ENCODE peak calls at places on chromosomes 3 and 15, in four cellular contexts. Y is Caco-2; H is activated naive CD4-positive, alpha-beta T cell; A is stimulated activated CD4-positive, alpha-beta T cell treated with anti-CD3 and anti-CD28 coated beads, Interleukin-4, amount 100 ng/mL, for 48 hours. S is an unnamed sample.

GRCh38 chr3:131232711-131233267 is 148.8 kb upstream of the NUDT16 start:
- DNase-seq in Y (no peak), H (no peak), A (no peak), S (no peak)

GRCh38 chr15:45862034-45862433 is 227.2 kb downstream of the SQOR start:
- DNase-seq in Y (no peak), H (no peak), A (no peak), S (no peak)

GRCh38 chr15:78251136-78251535 is 13.2 kb upstream of the DNAJA4 start:
- DNase-seq in Y (no peak), H (no peak), A (no peak), S (no peak)

GRCh38 chr15:55183679-55184078 is 13.1 kb downstream of the RSL24D1 start:
- DNase-seq in Y (no peak), H (no peak), A (no peak), S (no peak)

GRCh38 chr15:58528197-58528870 is 96.5 kb downstream of the LIPC start:
- DNase-seq in Y (peak), H (no peak), A (no peak), S (no peak)

GRCh38 chr3:122789585-122790273 is 3.9 kb downstream of the HSPBAP1 start:
- DNase-seq in Y (no peak), H (no peak), A (no peak), S (no peak)

GRCh38 chr3:52198643-52199608 is 966 bp downstream of the ALAS1 start:
- DNase-seq in Y (no peak), H (no peak), A (no peak), S (no peak)

GRCh38 chr15:27694506-27695077 is 404.5 kb downstream of the OCA2 start:
- DNase-seq in Y (no peak), H (no peak), A (no peak), S (no peak)

GRCh38 chr15:98120561-98120960 is 160.1 kb downstream of the ARRDC4 start:
- DNase-seq in Y (no peak), H (no peak), A (no peak), S (no peak)

GRCh38 chr15:57432141-57432701 is 55.9 kb downstream of the CGNL1 start:
- DNase-seq in Y (no peak), H (no peak), A (no peak), S (no peak)

GRCh38 chr15:98853593-98854420 is 153.8 kb downstream of the PGPEP1L start:
- DNase-seq in Y (no peak), H (no peak), A (no peak), S (no peak)

GRCh38 chr15:76203766-76204557 is 107.3 kb downstream of the ETFA start:
- DNase-seq in Y (no peak), H (no peak), A (no peak), S (no peak)

GRCh38 chr3:183484676-183485075 is 56.3 kb upstream of the MCF2L2 start:
- DNase-seq in Y (no peak), H (no peak), A (no peak), S (no peak)

GRCh38 chr15:62979252-62979651 is 63.3 kb upstream of the TPM1 start:
- DNase-seq in Y (no peak), H (no peak), A (no peak), S (no peak)

GRCh38 chr3:13553686-13554085 is 4.8 kb downstream of the FBLN2 start:
- DNase-seq in Y (no peak), H (no peak), A (no peak), S (no peak)

GRCh38 chr3:117355566-117355965 is 646.0 kb downstream of the TUSC7 start:
- DNase-seq in Y (no peak), H (no peak), A (no peak), S (no peak)

GRCh38 chr3:128309026-128309425 is 155.7 kb downstream of the EEFSEC start:
- DNase-seq in Y (no peak), H (no peak), A (no peak), S (no peak)

GRCh38 chr3:107710851-107711250 is 188.1 kb downstream of the BBX start:
- DNase-seq in Y (no peak), H (no peak), A (no peak), S (no peak)

GRCh38 chr3:17798000-17798399 is 55.6 kb upstream of the TBC1D5 start:
- DNase-seq in Y (peak), H (no peak), A (no peak), S (no peak)

GRCh38 chr15:42065008-42065407 is 29.4 kb downstream of the PLA2G4D start:
- DNase-seq in Y (no peak), H (no peak), A (no peak), S (no peak)

GRCh38 chr3:136021798-136022197 is 56.3 kb downstream of the PPP2R3A start:
- DNase-seq in Y (no peak), H (no peak), A (no peak), S (no peak)

GRCh38 chr3:105837143-105837740 is 31.6 kb downstream of the CBLB start:
- DNase-seq in Y (no peak), H (no peak), A (no peak), S (no peak)

GRCh38 chr3:36259580-36259979 is 120.7 kb upstream of the STAC start:
- DNase-seq in Y (no peak), H (no peak), A (no peak), S (no peak)

GRCh38 chr3:101120039-101120438 is 126.8 kb upstream of the ABI3BP start:
- DNase-seq in Y (no peak), H (no peak), A (no peak), S (no peak)

GRCh38 chr3:71523628-71524027 is 59.9 kb downstream of the FOXP1 start:
- DNase-seq in Y (no peak), H (no peak), A (no peak), S (no peak)

GRCh38 chr3:168881804-168882203 is 781.7 kb downstream of the MECOM start:
- DNase-seq in Y (no peak), H (no peak), A (no peak), S (no peak)

GRCh38 chr3:171753665-171754408 is 56.4 kb downstream of the PLD1 start:
- DNase-seq in Y (no peak), H (no peak), A (no peak), S (no peak)

GRCh38 chr3:13022348-13023250 is 50.6 kb downstream of the IQSEC1 start:
- DNase-seq in Y (no peak), H (no peak), A (no peak), S (peak)

GRCh38 chr3:49602877-49603411 is 48.7 kb downstream of the BSN start:
- DNase-seq in Y (no peak), H (peak), A (peak), S (no peak)

GRCh38 chr3:34256791-34257190 is 458.4 kb downstream of the PDCD6IP start:
- DNase-seq in Y (no peak), H (no peak), A (no peak), S (no peak)

GRCh38 chr3:33975463-33975862 is 177.0 kb downstream of the PDCD6IP start:
- DNase-seq in Y (no peak), H (no peak), A (no peak), S (no peak)

GRCh38 chr15:40325188-40325587 is 1.7 kb downstream of the INAFM2 start:
- DNase-seq in Y (no peak), H (no peak), A (no peak), S (no peak)

GRCh38 chr3:134054231-134054630 is 24.5 kb upstream of the SLCO2A1 start:
- DNase-seq in Y (no peak), H (no peak), A (no peak), S (no peak)

GRCh38 chr3:126528800-126529541 is 5.0 kb downstream of the CHST13 start:
- DNase-seq in Y (peak), H (no peak), A (no peak), S (no peak)

GRCh38 chr15:81015595-81016252 is 15.0 kb downstream of the TLNRD1 start:
- DNase-seq in Y (no peak), H (no peak), A (no peak), S (no peak)

GRCh38 chr3:188205992-188206416 is 52.0 kb downstream of the LPP start:
- DNase-seq in Y (peak), H (no peak), A (no peak), S (no peak)

GRCh38 chr3:30401971-30402370 is 204.4 kb upstream of the TGFBR2 start:
- DNase-seq in Y (no peak), H (no peak), A (no peak), S (no peak)

GRCh38 chr15:80951941-80952340 is 37.7 kb downstream of the MESD start:
- DNase-seq in Y (no peak), H (no peak), A (no peak), S (no peak)

GRCh38 chr3:131597816-131598215 is 95.0 kb upstream of the MRPL3 start:
- DNase-seq in Y (no peak), H (no peak), A (no peak), S (no peak)

S was measured in GM12891.